ENCODE peak calls at places on chromosomes 1 and 21, in six cellular contexts. A is heart left ventricle; P is CD8-positive, alpha-beta T cell; N is SK-N-SH; T is tibial nerve; V is tibial artery. B is an unnamed sample. For H3K4me1, the result is how much of the 10 kb centered on the place peaks cover.

GRCh38 chr1:24717867-24718650 is 27.2 kb upstream of the CLIC4 start:
- DNase-seq in V (peak), A (no peak), P (no peak), T (no peak), N (no peak), B (no peak)

GRCh38 chr1:36034692-36035091 is 49.2 kb upstream of the TEKT2 start:
- DNase-seq in V (no peak), N (no peak), P (no peak), A (no peak), T (no peak), B (peak)

GRCh38 chr1:89604414-89604735 is 28.5 kb upstream of the LRRC8C start:
- DNase-seq in A (no peak), T (no peak), P (no peak), N (no peak), V (no peak), B (no peak)

GRCh38 chr1:94254073-94254810 is 16.9 kb upstream of the ARHGAP29 start:
- DNase-seq in T (no peak), V (no peak), N (no peak), P (no peak), A (no peak), B (no peak)

GRCh38 chr21:39610705-39611104 is 2.0 kb upstream of the B3GALT5 start:
- DNase-seq in P (no peak), A (no peak), T (no peak), V (no peak), N (no peak), B (no peak)

GRCh38 chr1:160997323-160998038 is 23.5 kb downstream of the F11R start:
- DNase-seq in N (peak), A (peak), V (peak), T (no peak), P (peak), B (peak)

GRCh38 chr1:222823673-222824072 is 8.8 kb downstream of the DISP1 start:
- DNase-seq in A (no peak), P (no peak), V (no peak), T (no peak), N (no peak), B (no peak)

GRCh38 chr1:89518116-89518780 is 6.4 kb upstream of the LRRC8B start:
- DNase-seq in N (no peak), P (no peak), T (no peak), V (no peak), A (no peak), B (no peak)

GRCh38 chr1:47871799-47872353 is 125.3 kb downstream of the TRABD2B start:
- DNase-seq in N (no peak), P (no peak), V (no peak), A (no peak), T (no peak), B (peak)

GRCh38 chr1:205183676-205184335 is 27.7 kb downstream of the DSTYK start:
- DNase-seq in P (no peak), V (no peak), A (no peak), N (no peak), T (no peak), B (no peak)

GRCh38 chr1:154407021-154407865 is 2.1 kb downstream of the IL6R start:
- DNase-seq in P (no peak), T (no peak), A (no peak), N (no peak), V (no peak), B (peak)

GRCh38 chr1:198880397-198880796 is 241.6 kb downstream of the PTPRC start:
- DNase-seq in P (no peak), T (no peak), N (no peak), A (no peak), V (no peak), B (no peak)

GRCh38 chr1:12087797-12088314 is 24.8 kb downstream of the TNFRSF8 start:
- DNase-seq in P (peak), N (no peak), V (no peak), A (no peak), T (no peak), B (no peak)

GRCh38 chr21:38839683-38840286 is 34.1 kb downstream of the ETS2 start:
- DNase-seq in V (no peak), N (no peak), A (no peak), T (no peak), P (no peak), B (peak)

GRCh38 chr1:44346184-44346583 is 8.9 kb downstream of the ERI3 start:
- DNase-seq in V (no peak), T (no peak), N (no peak), A (no peak), P (no peak), B (no peak)

GRCh38 chr1:203624341-203624712 is 2.3 kb upstream of the ATP2B4 start:
- DNase-seq in A (no peak), N (no peak), P (no peak), V (no peak), T (no peak), B (no peak)

GRCh38 chr1:156673387-156674121 is 3.7 kb downstream of the NES start:
- DNase-seq in T (no peak), A (peak), N (no peak), V (no peak), P (no peak), B (no peak)

GRCh38 chr1:218394416-218394815 is 49.3 kb downstream of the TGFB2 start:
- DNase-seq in T (no peak), V (no peak), P (no peak), N (no peak), A (no peak), B (no peak)

GRCh38 chr1:240663160-240663879 is 51.4 kb upstream of the GREM2 start:
- DNase-seq in N (no peak), A (no peak), P (no peak), T (no peak), V (no peak), B (no peak)

GRCh38 chr21:43598416-43599120 is 60.7 kb downstream of the HSF2BP start:
- DNase-seq in T (no peak), A (no peak), P (no peak), V (no peak), N (no peak), B (peak)

GRCh38 chr1:160149706-160150105 is 1.7 kb upstream of the ATP1A4 start:
- DNase-seq in T (no peak), V (no peak), N (no peak), A (no peak), P (no peak), B (no peak)

GRCh38 chr1:233656700-233657099 is 42.8 kb downstream of the KCNK1 start:
- DNase-seq in V (no peak), A (no peak), N (no peak), P (no peak), T (no peak), B (peak)

GRCh38 chr21:38712076-38712475 is 93.7 kb upstream of the ETS2 start:
- DNase-seq in T (no peak), A (no peak), P (no peak), V (peak), N (peak), B (peak)

GRCh38 chr1:82792151-82792550 is 991.4 kb downstream of the ADGRL2 start:
- DNase-seq in A (no peak), V (no peak), T (no peak), P (no peak), N (no peak), B (no peak)

GRCh38 chr1:114153051-114153620 is 533 bp downstream of the SYT6 start:
- DNase-seq in T (no peak), N (no peak), V (no peak), A (no peak), P (no peak), B (no peak)

GRCh38 chr1:199083680-199084079 is 444.8 kb downstream of the PTPRC start:
- DNase-seq in T (no peak), V (no peak), P (no peak), N (peak), A (no peak), B (no peak)

GRCh38 chr1:53381790-53382401 is 54.0 kb upstream of the LRP8 start:
- DNase-seq in N (no peak), A (no peak), V (no peak), T (no peak), P (no peak), B (peak)

DNA sequence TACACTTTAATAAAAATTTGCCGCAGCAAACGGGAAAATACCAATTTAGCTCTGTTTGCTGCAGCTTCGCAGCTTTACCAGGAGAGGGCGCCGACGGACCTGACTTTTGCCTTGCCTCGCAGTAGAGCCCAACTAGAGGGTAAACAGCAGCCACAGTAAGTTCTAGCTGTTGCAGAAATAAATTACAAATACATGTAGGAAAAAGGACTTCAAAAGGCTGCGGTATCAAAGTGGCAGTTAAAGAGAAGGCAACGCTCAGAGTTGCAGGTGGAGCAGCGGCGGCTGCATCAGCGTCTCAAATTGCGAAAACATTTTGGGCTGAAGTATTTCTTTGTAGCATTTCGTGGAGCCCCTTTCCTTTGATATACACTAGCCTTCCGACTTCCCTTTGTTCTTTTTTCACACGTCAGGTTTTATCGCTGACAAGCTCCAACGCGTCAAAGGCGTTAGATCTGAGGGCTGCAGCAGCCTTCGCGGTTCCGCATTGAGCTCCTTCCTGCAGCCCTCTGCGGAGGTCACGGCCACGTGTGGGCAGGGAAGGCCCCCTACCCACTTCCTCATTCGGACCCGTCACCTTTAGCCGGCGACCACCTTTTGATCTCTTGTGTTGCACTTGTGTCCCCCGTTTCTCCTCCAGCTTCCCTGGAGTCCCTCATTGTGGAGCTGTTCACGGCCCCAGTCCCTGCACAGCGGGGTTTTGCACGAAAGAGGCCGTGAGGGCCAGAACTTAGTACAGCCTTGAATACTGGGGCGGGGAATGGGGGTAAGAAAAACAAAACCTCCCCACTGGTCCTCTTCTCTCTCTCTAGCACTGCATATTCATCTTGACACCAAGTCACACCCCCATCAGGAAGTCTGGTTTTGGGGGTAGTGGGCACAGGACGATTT is 72.8 kb downstream of the S1PR1 start:
- DNase-seq in V (peak), P (peak), T (no peak), N (peak), A (peak), B (peak)
- H3K4me1 ChIP-seq in V (under half), P (half or more), T (under half), N (under half), A (under half), B (under half)

GRCh38 chr1:20483833-20484525 is 2.0 kb downstream of the CAMK2N1 start:
- DNase-seq in V (no peak), A (no peak), P (no peak), T (no peak), N (peak), B (peak)
- TF ChIP-seq CTCF in V (no peak), A (no peak), P (no peak), T (no peak), N (peak), B (peak)

GRCh38 chr1:112461200-112461871 is 47.4 kb upstream of the WNT2B start:
- DNase-seq in T (no peak), A (no peak), N (no peak), P (no peak), V (no peak), B (peak)
- H3K27ac ChIP-seq in T (no peak), A (peak), N (no peak), P (no peak), V (no peak), B (peak)

DNA sequence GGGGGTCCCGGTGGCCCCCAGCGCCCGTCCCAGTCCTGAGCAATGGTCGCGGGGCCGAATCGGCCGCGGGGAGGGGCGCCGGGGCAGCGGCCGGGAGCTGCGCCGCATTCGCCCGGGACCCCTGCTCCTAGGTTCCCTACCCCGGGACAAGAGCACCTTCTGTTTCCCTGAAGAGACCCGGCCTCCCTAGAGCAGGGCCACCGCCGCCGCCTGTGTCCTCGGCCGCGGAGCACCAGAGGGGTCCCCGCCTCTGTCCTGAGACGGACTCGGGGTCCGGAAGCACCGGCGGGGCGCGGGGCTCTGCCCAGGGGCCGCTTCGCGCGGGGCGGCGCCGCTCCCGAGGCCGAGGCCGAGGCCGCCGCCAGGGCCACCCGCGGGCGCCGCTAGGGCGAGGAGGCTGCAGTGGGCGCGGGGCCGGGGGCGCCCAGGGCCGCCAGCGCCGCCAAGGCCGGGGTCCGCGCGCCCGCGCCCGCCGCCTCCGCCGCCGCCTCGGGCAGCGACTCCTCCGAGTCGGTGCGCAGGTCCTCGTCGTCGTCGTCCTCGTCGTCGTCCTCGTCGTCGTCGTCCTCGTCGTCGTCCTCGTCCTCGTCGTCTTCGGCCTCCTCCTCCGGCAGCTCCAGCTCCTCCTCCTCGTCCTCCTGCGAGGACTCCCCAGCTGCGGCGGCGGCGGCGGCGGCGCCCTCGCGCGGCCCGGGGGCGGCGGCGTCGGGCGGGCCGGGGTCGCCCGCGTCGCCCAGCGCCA is 157.7 kb downstream of the CASZ1 start:
- DNase-seq in P (no peak), T (no peak), A (no peak), N (no peak), V (no peak), B (no peak)
- H3K4me1 ChIP-seq in P (under half), T (under half), A (under half), N (under half), V (under half), B (under half)

GRCh38 chr21:27425172-27425571 is 458.3 kb upstream of the ADAMTS5 start:
- DNase-seq in V (no peak), A (no peak), P (no peak), T (no peak), N (no peak), B (no peak)
- TF ChIP-seq CTCF in V (no peak), A (no peak), P (no peak), T (no peak), N (no peak), B (no peak)

GRCh38 chr21:45034556-45035476 is 39.6 kb upstream of the ADARB1 start:
- DNase-seq in T (no peak), A (no peak), N (no peak), P (no peak), V (no peak), B (no peak)
- H3K27ac ChIP-seq in T (no peak), A (no peak), N (no peak), P (no peak), V (peak), B (no peak)

GRCh38 chr1:22817462-22817861 is 106.8 kb downstream of the EPHB2 start:
- DNase-seq in P (no peak), N (no peak), V (no peak), A (no peak), T (no peak), B (no peak)

GRCh38 chr1:22818061-22818770 is 107.6 kb downstream of the EPHB2 start:
- DNase-seq in A (no peak), P (no peak), T (no peak), N (no peak), V (no peak), B (no peak)

GRCh38 chr1:22816803-22817202 is 106.2 kb downstream of the EPHB2 start:
- DNase-seq in T (no peak), V (no peak), A (no peak), P (no peak), N (no peak), B (no peak)

GRCh38 chr1:22821027-22821426 is 110.4 kb downstream of the EPHB2 start:
- DNase-seq in T (no peak), V (no peak), P (no peak), N (no peak), A (no peak), B (no peak)

GRCh38 chr1:22819391-22819790 is 108.8 kb downstream of the EPHB2 start:
- DNase-seq in V (no peak), N (no peak), A (no peak), P (no peak), T (no peak), B (no peak)
- H3K4me1 ChIP-seq in V (under half), N (under half), A (under half), P (under half), T (under half), B (under half)

DNA sequence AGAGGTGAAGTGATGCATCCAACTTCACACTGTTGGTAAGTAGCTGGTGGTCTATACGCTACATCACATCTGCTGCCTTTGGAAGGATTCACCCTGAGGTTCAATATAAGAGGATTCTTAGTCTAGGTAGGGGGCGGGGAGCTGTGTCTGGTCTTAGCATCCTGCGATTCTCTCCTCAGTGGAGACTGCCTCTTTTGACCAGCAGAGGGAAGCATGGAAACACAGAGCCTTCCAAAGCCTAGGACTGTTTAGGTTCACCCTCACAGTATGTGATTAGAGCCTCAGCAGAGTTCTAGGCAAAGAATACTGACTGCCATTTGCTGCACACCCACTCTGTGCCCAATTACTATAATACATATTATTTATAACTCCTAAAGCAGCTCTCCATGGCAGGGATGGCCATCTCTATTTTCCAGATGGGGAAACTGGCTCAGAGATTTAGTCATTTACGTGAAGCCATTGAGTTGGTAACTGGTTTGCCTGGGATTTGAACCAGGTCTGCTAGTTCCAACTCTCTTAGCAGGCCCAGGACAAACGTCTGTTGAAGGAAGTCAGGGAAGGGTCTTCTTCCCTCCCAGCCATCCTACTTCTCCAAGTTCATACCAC is 28.9 kb upstream of the EFCAB14 start:
- DNase-seq in N (peak), T (no peak), V (peak), A (no peak), P (no peak), B (peak)
- TF ChIP-seq CTCF in N (peak), T (peak), V (peak), A (peak), P (no peak), B (peak)

DNA sequence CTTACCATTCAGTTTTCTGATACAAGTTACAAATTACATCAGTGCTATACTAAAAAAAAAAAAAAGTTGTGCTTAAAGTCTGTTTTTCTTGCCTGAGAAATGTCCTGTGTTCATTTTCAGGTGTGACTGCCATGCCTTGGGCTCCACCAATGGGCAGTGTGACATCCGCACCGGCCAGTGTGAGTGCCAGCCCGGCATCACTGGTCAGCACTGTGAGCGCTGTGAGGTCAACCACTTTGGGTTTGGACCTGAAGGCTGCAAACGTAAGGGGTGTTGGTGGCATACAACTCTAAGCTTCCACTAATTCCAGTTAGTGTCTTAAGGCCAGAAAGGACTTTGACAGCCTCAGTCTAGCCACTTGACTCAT is 60.1 kb upstream of the LAMC2 start:
- DNase-seq in N (no peak), A (no peak), T (no peak), V (no peak), P (no peak), B (no peak)
- H3K27ac ChIP-seq in N (no peak), A (peak), T (no peak), V (no peak), P (no peak), B (no peak)

DNA sequence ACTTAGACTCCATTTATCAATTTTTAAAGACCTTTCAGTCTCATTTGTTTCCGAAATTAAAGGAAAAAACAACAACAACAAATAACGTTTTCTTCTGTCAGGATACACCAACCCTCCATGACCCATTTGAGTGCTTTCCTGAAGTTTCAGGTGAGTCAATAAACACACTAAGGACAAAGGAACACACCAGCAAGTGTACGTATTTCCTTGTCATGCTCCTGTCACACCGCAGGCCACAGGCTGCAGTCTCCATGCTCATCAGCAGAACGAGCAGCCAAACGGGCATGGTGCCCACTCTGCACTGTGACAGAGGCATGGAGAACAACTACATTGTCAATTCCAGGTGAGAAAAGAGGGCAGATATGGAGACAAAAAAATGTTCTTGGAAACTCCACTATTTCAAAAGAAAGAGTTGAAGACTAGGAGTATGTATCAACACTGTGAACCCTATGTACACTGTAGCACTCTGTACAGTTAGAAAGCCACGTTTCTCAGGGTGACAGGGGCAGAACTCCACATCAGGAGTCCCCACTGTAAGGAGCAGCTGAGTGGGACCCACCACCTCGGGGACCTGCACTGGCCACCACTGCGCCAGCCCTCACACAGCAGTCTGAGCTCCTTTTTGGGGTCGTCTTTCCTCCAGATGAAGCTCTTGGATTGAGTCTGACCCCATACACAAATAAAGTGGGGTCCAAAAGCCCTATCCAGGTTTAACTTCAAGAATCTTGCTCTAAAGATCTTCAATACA is 2.6 kb downstream of the PTTG1IP start:
- DNase-seq in V (no peak), N (no peak), T (no peak), A (peak), P (peak), B (no peak)
- H3K4me1 ChIP-seq in V (under half), N (half or more), T (half or more), A (under half), P (half or more), B (under half)